ENCODE peak calls at places on chromosomes 6 and 20, in four cellular contexts. Y is HepG2, I is HEK293T, B is K562. R is an unnamed sample.

GRCh38 chr6:1577146-1577680 is 32.5 kb upstream of the FOXC1 start:
- DNase-seq in Y (no peak), I (no peak), B (no peak), R (no peak)

GRCh38 chr6:148887181-148887580 is 140.4 kb downstream of the UST start:
- DNase-seq in Y (no peak), I (no peak), B (no peak), R (no peak)

GRCh38 chr6:39439342-39440038 is 117.0 kb upstream of the KCNK16 start:
- DNase-seq in Y (no peak), I (no peak), B (no peak), R (no peak)

GRCh38 chr6:156033598-156033997 is 578.0 kb upstream of the NOX3 start:
- DNase-seq in Y (no peak), I (no peak), B (no peak), R (no peak)

GRCh38 chr20:64176548-64177419 is 12.5 kb downstream of the MYT1 start:
- DNase-seq in Y (no peak), I (no peak), B (no peak), R (no peak)

GRCh38 chr6:11543919-11544518 is 6.5 kb downstream of the TMEM170B start:
- DNase-seq in Y (no peak), I (no peak), B (no peak), R (no peak)

GRCh38 chr6:47983491-47983890 is 127.5 kb downstream of the PTCHD4 start:
- DNase-seq in Y (no peak), I (no peak), B (no peak), R (no peak)

GRCh38 chr20:64010711-64011237 is 25.2 kb upstream of the C20orf204 start:
- DNase-seq in Y (no peak), I (no peak), B (no peak), R (no peak)

GRCh38 chr6:168636147-168636982 is 195.4 kb downstream of the SMOC2 start:
- DNase-seq in Y (no peak), I (no peak), B (no peak), R (peak)

GRCh38 chr6:166422201-166422940 is 39.6 kb upstream of the MPC1 start:
- DNase-seq in Y (no peak), I (no peak), B (no peak), R (no peak)

GRCh38 chr6:146498309-146498708 is 45.3 kb upstream of the RAB32 start:
- DNase-seq in Y (no peak), I (no peak), B (no peak), R (no peak)

GRCh38 chr6:169292340-169293124 is 38.9 kb upstream of the THBS2 start:
- DNase-seq in Y (peak), I (no peak), B (no peak), R (no peak)

GRCh38 chr6:41428995-41429417 is 93.6 kb downstream of the NCR2 start:
- DNase-seq in Y (no peak), I (no peak), B (no peak), R (no peak)

GRCh38 chr6:127514396-127515227 is 4.5 kb downstream of the MTCL3 start:
- DNase-seq in Y (no peak), I (no peak), B (no peak), R (peak)

GRCh38 chr6:24307881-24308280 is 50.0 kb downstream of the DCDC2 start:
- DNase-seq in Y (no peak), I (no peak), B (no peak), R (no peak)

GRCh38 chr20:63819224-63819917 is 11.7 kb downstream of the ZBTB46 start:
- DNase-seq in Y (peak), I (peak), B (peak), R (no peak)

DNA sequence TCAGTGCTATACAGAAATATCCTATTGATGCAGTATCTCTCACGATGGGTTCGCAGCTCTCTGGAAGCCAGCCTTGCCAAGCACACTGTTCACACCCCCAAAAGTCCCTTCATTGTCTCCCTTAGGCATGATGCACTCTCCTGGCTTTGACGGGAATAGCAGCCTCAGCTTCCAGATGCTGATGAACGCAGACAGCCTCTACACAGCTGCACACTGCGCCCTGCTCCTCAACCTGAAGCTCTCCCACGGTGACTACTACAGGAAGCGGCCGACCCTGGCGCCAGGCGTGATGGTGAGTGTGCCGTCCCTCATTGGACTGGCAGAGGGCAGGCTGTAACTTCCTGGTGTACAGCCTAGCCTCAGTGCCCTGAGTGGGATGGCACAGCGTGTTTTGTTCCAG is 60.0 kb upstream of the PBOV1 start:
- DNase-seq in Y (peak), I (peak), B (no peak), R (peak)
- TF ChIP-seq ELF4 in Y (no peak), I (no peak), B (no peak), R (no peak)

GRCh38 chr6:164106345-164106769 is 691.8 kb downstream of the QKI start:
- DNase-seq in Y (peak), I (peak), B (peak), R (peak)
- TF ChIP-seq ELF4 in Y (no peak), I (no peak), B (no peak), R (no peak)

DNA sequence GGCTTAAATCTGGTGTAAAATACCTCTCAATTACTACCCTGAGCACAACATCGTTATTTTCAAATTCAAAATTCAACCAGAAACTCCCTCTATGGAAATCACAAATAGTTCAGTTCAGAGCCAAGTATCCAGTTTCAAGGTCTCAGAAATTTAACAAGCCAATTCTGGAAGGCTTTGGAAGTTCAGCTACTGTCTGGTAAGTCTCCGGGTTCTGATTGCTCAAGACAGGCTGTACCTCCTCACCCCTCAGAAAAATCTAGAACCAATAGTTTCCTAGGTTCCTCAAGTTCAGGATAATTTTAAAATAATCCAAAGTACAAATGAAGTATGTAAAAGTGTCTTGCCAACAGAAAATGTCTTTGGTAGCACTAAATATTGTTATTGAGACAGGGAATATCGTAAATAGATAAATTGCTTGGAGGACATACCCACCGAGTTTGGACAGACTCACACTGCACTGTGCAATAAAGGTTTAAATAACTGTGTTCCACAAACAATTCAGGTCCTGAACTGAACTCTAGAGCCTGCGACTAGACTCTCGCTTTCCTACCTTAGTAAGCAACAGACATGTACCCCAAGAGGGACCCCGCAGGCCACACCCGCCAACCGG is 729 bp downstream of the ATG5 start:
- DNase-seq in Y (no peak), I (no peak), B (no peak), R (no peak)
- TF ChIP-seq ELF4 in Y (no peak), I (no peak), B (no peak), R (no peak)

DNA sequence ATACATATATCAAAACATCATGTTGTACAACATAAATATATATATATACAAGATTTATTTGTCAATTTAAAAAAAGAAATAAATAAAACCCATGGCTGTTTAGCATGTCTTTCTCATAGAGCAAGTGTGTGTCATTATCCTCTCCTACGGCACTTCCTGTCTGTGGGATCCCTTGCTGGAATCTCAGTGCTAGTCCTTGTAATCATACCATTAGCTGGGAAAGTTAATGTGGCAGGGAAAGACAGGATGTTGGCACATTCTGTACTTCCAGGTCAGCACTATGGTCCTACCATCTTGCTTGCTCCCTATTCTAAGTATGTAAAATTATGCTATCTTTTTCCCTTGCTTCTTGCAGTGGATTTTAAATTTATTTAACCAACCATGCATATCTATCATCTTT is 9.5 kb upstream of the SLC17A3 start:
- DNase-seq in Y (no peak), I (no peak), B (no peak), R (no peak)
- TF ChIP-seq ELF4 in Y (no peak), I (no peak), B (no peak), R (no peak)

GRCh38 chr6:14059791-14060436 is 57.7 kb upstream of the CD83 start:
- DNase-seq in Y (no peak), I (no peak), B (no peak), R (no peak)
- TF ChIP-seq ELF4 in Y (no peak), I (no peak), B (no peak), R (no peak)

GRCh38 chr6:16292942-16293341 is 54.6 kb downstream of the GMPR start:
- DNase-seq in Y (no peak), I (no peak), B (no peak), R (no peak)
- TF ChIP-seq ELF4 in Y (no peak), I (no peak), B (no peak), R (no peak)

GRCh38 chr6:37369321-37370196 is 15.8 kb downstream of the RNF8 start:
- DNase-seq in Y (peak), I (no peak), B (no peak), R (no peak)
- TF ChIP-seq ELF4 in Y (no peak), I (no peak), B (no peak), R (no peak)